ENCODE peak calls at places on chromosomes 7 and 10, in six cellular contexts. One of them, this sample, is unnamed.

GRCh38 chr7:107322015-107322414 is 147.8 kb upstream of the GPR22 start:
- DNase-seq in astrocyte: no peak
- DNase-seq in bronchial epithelial cell: no peak
- DNase-seq in Panc1: no peak
- DNase-seq in fibroblast of pulmonary artery: no peak
- DNase-seq in upper lobe of right lung: no peak
- DNase-seq in this sample: no peak

GRCh38 chr7:25007668-25008067 is 27.7 kb upstream of the OSBPL3 start:
- DNase-seq in astrocyte: no peak
- DNase-seq in bronchial epithelial cell: no peak
- DNase-seq in Panc1: no peak
- DNase-seq in fibroblast of pulmonary artery: no peak
- DNase-seq in upper lobe of right lung: no peak
- DNase-seq in this sample: no peak

GRCh38 chr7:69412331-69413146 is 185.7 kb upstream of the AUTS2 start:
- DNase-seq in astrocyte: peak; percentile 83
- DNase-seq in bronchial epithelial cell: no peak
- DNase-seq in Panc1: peak; percentile 18
- DNase-seq in fibroblast of pulmonary artery: peak; percentile 1
- DNase-seq in upper lobe of right lung: no peak
- DNase-seq in this sample: no peak

GRCh38 chr10:124689911-124690498 is 54.2 kb downstream of the FAM53B start:
- DNase-seq in astrocyte: no peak
- DNase-seq in bronchial epithelial cell: no peak
- DNase-seq in Panc1: no peak
- DNase-seq in fibroblast of pulmonary artery: no peak
- DNase-seq in upper lobe of right lung: no peak
- DNase-seq in this sample: no peak

GRCh38 chr10:122163182-122164027 is 107.7 kb upstream of the BTBD16 start:
- DNase-seq in astrocyte: no peak
- DNase-seq in bronchial epithelial cell: no peak
- DNase-seq in Panc1: no peak
- DNase-seq in fibroblast of pulmonary artery: no peak
- DNase-seq in upper lobe of right lung: peak; percentile 64
- DNase-seq in this sample: no peak

GRCh38 chr10:43824934-43825333 is 176.3 kb upstream of the ZNF32 start:
- DNase-seq in astrocyte: peak; percentile 88
- DNase-seq in bronchial epithelial cell: no peak
- DNase-seq in Panc1: no peak
- DNase-seq in fibroblast of pulmonary artery: peak; percentile 64
- DNase-seq in upper lobe of right lung: no peak
- DNase-seq in this sample: no peak

GRCh38 chr7:108406474-108406873 is 49.8 kb downstream of the NRCAM start:
- DNase-seq in astrocyte: peak; percentile 57
- DNase-seq in bronchial epithelial cell: peak; percentile 91
- DNase-seq in Panc1: no peak
- DNase-seq in fibroblast of pulmonary artery: peak; percentile 94
- DNase-seq in upper lobe of right lung: no peak
- DNase-seq in this sample: no peak

GRCh38 chr7:20430664-20431063 is 100.0 kb downstream of the ITGB8 start:
- DNase-seq in astrocyte: no peak
- DNase-seq in bronchial epithelial cell: no peak
- DNase-seq in Panc1: no peak
- DNase-seq in fibroblast of pulmonary artery: no peak
- DNase-seq in upper lobe of right lung: no peak
- DNase-seq in this sample: no peak

GRCh38 chr7:28957064-28957821 is 887 bp downstream of the TRIL start:
- DNase-seq in astrocyte: no peak
- DNase-seq in bronchial epithelial cell: no peak
- DNase-seq in Panc1: no peak
- DNase-seq in fibroblast of pulmonary artery: peak; percentile 26
- DNase-seq in upper lobe of right lung: peak; percentile 72
- DNase-seq in this sample: no peak

GRCh38 chr7:1499367-1500029 is 4.7 kb downstream of the INTS1 start:
- DNase-seq in astrocyte: no peak
- DNase-seq in bronchial epithelial cell: no peak
- DNase-seq in Panc1: no peak
- DNase-seq in fibroblast of pulmonary artery: no peak
- DNase-seq in upper lobe of right lung: no peak
- DNase-seq in this sample: no peak

GRCh38 chr10:97573021-97573420 is 442 bp downstream of the ANKRD2 start:
- DNase-seq in astrocyte: peak; percentile 11
- DNase-seq in bronchial epithelial cell: no peak
- DNase-seq in Panc1: no peak
- DNase-seq in fibroblast of pulmonary artery: no peak
- DNase-seq in upper lobe of right lung: no peak
- DNase-seq in this sample: peak; percentile 41

GRCh38 chr7:138726288-138726687 is 25.1 kb upstream of the SVOPL start:
- DNase-seq in astrocyte: no peak
- DNase-seq in bronchial epithelial cell: no peak
- DNase-seq in Panc1: no peak
- DNase-seq in fibroblast of pulmonary artery: no peak
- DNase-seq in upper lobe of right lung: no peak
- DNase-seq in this sample: peak; percentile 68

GRCh38 chr7:105141068-105141467 is 127.1 kb downstream of the KMT2E start:
- DNase-seq in astrocyte: peak; percentile 67
- DNase-seq in bronchial epithelial cell: peak; percentile 17
- DNase-seq in Panc1: no peak
- DNase-seq in fibroblast of pulmonary artery: peak; percentile 64
- DNase-seq in upper lobe of right lung: no peak
- DNase-seq in this sample: no peak

GRCh38 chr10:68235591-68235990 is 3.7 kb upstream of the ATOH7 start:
- DNase-seq in astrocyte: no peak
- DNase-seq in bronchial epithelial cell: no peak
- DNase-seq in Panc1: no peak
- DNase-seq in fibroblast of pulmonary artery: no peak
- DNase-seq in upper lobe of right lung: no peak
- DNase-seq in this sample: no peak

GRCh38 chr10:48659790-48660189 is 24.9 kb upstream of the WDFY4 start:
- DNase-seq in astrocyte: no peak
- DNase-seq in bronchial epithelial cell: no peak
- DNase-seq in Panc1: no peak
- DNase-seq in fibroblast of pulmonary artery: peak; percentile 21
- DNase-seq in upper lobe of right lung: no peak
- DNase-seq in this sample: no peak

GRCh38 chr7:5215313-5215712 is 25.3 kb downstream of the WIPI2 start:
- DNase-seq in astrocyte: no peak
- DNase-seq in bronchial epithelial cell: no peak
- DNase-seq in Panc1: no peak
- DNase-seq in fibroblast of pulmonary artery: no peak
- DNase-seq in upper lobe of right lung: peak; percentile 38
- DNase-seq in this sample: peak; percentile 60

GRCh38 chr10:13890233-13890616 is 303.5 kb downstream of the PRPF18 start:
- DNase-seq in astrocyte: peak; percentile 53
- DNase-seq in bronchial epithelial cell: peak; percentile 4
- DNase-seq in Panc1: no peak
- DNase-seq in fibroblast of pulmonary artery: peak; percentile 49
- DNase-seq in upper lobe of right lung: no peak
- DNase-seq in this sample: no peak

GRCh38 chr10:114250716-114251115 is 11.7 kb downstream of the VWA2 start:
- DNase-seq in astrocyte: no peak
- DNase-seq in bronchial epithelial cell: no peak
- DNase-seq in Panc1: no peak
- DNase-seq in fibroblast of pulmonary artery: no peak
- DNase-seq in upper lobe of right lung: no peak
- DNase-seq in this sample: no peak

GRCh38 chr10:87651801-87652200 is 7.9 kb upstream of the PAPSS2 start:
- DNase-seq in astrocyte: no peak
- DNase-seq in bronchial epithelial cell: no peak
- DNase-seq in Panc1: no peak
- DNase-seq in fibroblast of pulmonary artery: no peak
- DNase-seq in upper lobe of right lung: no peak
- DNase-seq in this sample: no peak

GRCh38 chr7:98137134-98137825 is 30.6 kb downstream of the LMTK2 start:
- DNase-seq in astrocyte: no peak
- DNase-seq in bronchial epithelial cell: no peak
- DNase-seq in Panc1: no peak
- DNase-seq in fibroblast of pulmonary artery: no peak
- DNase-seq in upper lobe of right lung: no peak
- DNase-seq in this sample: no peak
- TF ChIP-seq CTCF in astrocyte: no peak
- TF ChIP-seq CTCF in bronchial epithelial cell: no peak
- TF ChIP-seq CTCF in Panc1: peak; percentile 27
- TF ChIP-seq CTCF in fibroblast of pulmonary artery: no peak
- TF ChIP-seq CTCF in upper lobe of right lung: no peak
- TF ChIP-seq CTCF in this sample: no peak

GRCh38 chr10:69801434-69802315 is at the start of gene COL13A1:
- DNase-seq in astrocyte: peak; percentile 68
- DNase-seq in bronchial epithelial cell: peak; percentile 66
- DNase-seq in Panc1: no peak
- DNase-seq in fibroblast of pulmonary artery: peak; percentile 67
- DNase-seq in upper lobe of right lung: peak; percentile 73
- DNase-seq in this sample: no peak
- TF ChIP-seq CTCF in astrocyte: no peak
- TF ChIP-seq CTCF in bronchial epithelial cell: no peak
- TF ChIP-seq CTCF in Panc1: no peak
- TF ChIP-seq CTCF in fibroblast of pulmonary artery: no peak
- TF ChIP-seq CTCF in upper lobe of right lung: no peak
- TF ChIP-seq CTCF in this sample: peak; percentile 23

GRCh38 chr10:115950320-115950719 is 322.7 kb downstream of the GFRA1 start:
- DNase-seq in astrocyte: peak; percentile 63
- DNase-seq in bronchial epithelial cell: no peak
- DNase-seq in Panc1: no peak
- DNase-seq in fibroblast of pulmonary artery: peak; percentile 39
- DNase-seq in upper lobe of right lung: no peak
- DNase-seq in this sample: no peak

GRCh38 chr10:115947104-115947503 is 325.9 kb downstream of the GFRA1 start:
- DNase-seq in astrocyte: peak; percentile 76
- DNase-seq in bronchial epithelial cell: no peak
- DNase-seq in Panc1: no peak
- DNase-seq in fibroblast of pulmonary artery: peak; percentile 60
- DNase-seq in upper lobe of right lung: no peak
- DNase-seq in this sample: no peak

GRCh38 chr10:115949282-115949844 is 323.6 kb downstream of the GFRA1 start:
- DNase-seq in astrocyte: no peak
- DNase-seq in bronchial epithelial cell: no peak
- DNase-seq in Panc1: no peak
- DNase-seq in fibroblast of pulmonary artery: no peak
- DNase-seq in upper lobe of right lung: no peak
- DNase-seq in this sample: no peak

GRCh38 chr10:115945696-115946445 is 327.1 kb downstream of the GFRA1 start:
- DNase-seq in astrocyte: peak; percentile 9
- DNase-seq in bronchial epithelial cell: no peak
- DNase-seq in Panc1: no peak
- DNase-seq in fibroblast of pulmonary artery: no peak
- DNase-seq in upper lobe of right lung: no peak
- DNase-seq in this sample: no peak

GRCh38 chr10:115948415-115948814 is 324.6 kb downstream of the GFRA1 start:
- DNase-seq in astrocyte: peak; percentile 41
- DNase-seq in bronchial epithelial cell: no peak
- DNase-seq in Panc1: no peak
- DNase-seq in fibroblast of pulmonary artery: no peak
- DNase-seq in upper lobe of right lung: no peak
- DNase-seq in this sample: no peak
- TF ChIP-seq CTCF in astrocyte: peak; percentile 16
- TF ChIP-seq CTCF in bronchial epithelial cell: no peak
- TF ChIP-seq CTCF in Panc1: peak; percentile 31
- TF ChIP-seq CTCF in fibroblast of pulmonary artery: peak; percentile 32
- TF ChIP-seq CTCF in upper lobe of right lung: peak; percentile 44
- TF ChIP-seq CTCF in this sample: peak; percentile 74

DNA sequence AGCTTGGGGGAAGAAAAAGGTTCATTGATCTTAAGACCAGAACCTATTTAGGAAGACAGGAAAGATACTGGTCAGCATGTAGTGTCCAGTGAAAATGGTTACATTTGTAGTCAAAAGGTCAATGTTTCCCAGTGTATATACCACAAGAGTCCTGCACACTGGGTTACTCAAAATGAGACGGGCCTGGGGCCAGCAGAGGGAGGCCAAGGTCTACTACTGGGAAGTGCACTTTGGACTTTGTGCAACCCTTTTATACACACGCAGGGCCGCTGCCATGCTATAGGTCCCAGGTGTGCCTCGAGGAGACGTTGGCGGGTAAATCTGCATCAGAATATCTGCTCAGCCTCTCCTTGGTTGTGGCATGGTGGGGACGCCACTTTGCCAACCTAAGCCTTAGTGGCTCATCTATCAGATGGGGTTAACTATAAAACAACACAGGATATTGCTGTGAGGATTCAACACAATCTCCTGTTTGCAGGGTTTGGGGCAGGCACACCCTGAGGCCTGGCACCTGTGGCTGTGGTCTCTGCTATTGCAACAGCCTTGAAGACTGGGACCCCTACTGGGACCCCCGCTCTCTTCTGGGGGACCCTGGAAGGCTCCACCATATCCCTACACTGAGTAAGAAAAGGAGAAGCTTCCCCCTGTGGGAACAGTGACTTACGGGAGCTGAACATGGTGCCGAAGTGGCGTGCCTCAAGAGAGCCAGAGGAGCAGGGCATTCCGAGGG is 19.7 kb downstream of the CLRN3 start:
- DNase-seq in astrocyte: no peak
- DNase-seq in bronchial epithelial cell: no peak
- DNase-seq in Panc1: no peak
- DNase-seq in fibroblast of pulmonary artery: peak; percentile 11
- DNase-seq in upper lobe of right lung: no peak
- DNase-seq in this sample: no peak
- TF ChIP-seq CTCF in astrocyte: no peak
- TF ChIP-seq CTCF in bronchial epithelial cell: no peak
- TF ChIP-seq CTCF in Panc1: no peak
- TF ChIP-seq CTCF in fibroblast of pulmonary artery: peak; percentile 10
- TF ChIP-seq CTCF in upper lobe of right lung: peak; percentile 15
- TF ChIP-seq CTCF in this sample: no peak

This sample was measured in chondrocyte.